ENCODE peak calls at places on chromosomes 4 and X, in five cellular contexts. C is neuronal stem cell, N is left ventricle myocardium inferior, B is heart right ventricle, R is heart left ventricle. U is an unnamed sample.

GRCh38 chr4:704198-704891 is 1.3 kb upstream of the PCGF3 start:
- DNase-seq in C (no peak), N (no peak), B (no peak), R (no peak), U (no peak)

GRCh38 chrX:20519077-20519617 is 252.4 kb upstream of the RPS6KA3 start:
- DNase-seq in C (no peak), N (no peak), B (no peak), R (no peak), U (no peak)

GRCh38 chr4:130172156-130172555 is 1076.2 kb downstream of the C4orf33 start:
- DNase-seq in C (no peak), N (no peak), B (no peak), R (no peak), U (no peak)

GRCh38 chr4:55177461-55177860 is 52.1 kb upstream of the KDR start:
- DNase-seq in C (no peak), N (no peak), B (no peak), R (no peak), U (no peak)

GRCh38 chrX:55008571-55009358 is 8.6 kb downstream of the APEX2 start:
- DNase-seq in C (no peak), N (peak; percentile 20), B (no peak), R (no peak), U (no peak)

GRCh38 chr4:11367371-11367770 is 61.3 kb downstream of the HS3ST1 start:
- DNase-seq in C (peak; percentile 27), N (peak; percentile 69), B (peak; percentile 52), R (peak; percentile 70), U (peak; percentile 91)

GRCh38 chrX:23478056-23478455 is 143.4 kb downstream of the PTCHD1 start:
- DNase-seq in C (no peak), N (no peak), B (no peak), R (no peak), U (no peak)

GRCh38 chrX:24838624-24839023 is 144.9 kb downstream of the POLA1 start:
- DNase-seq in C (peak; percentile 12), N (no peak), B (no peak), R (no peak), U (peak; percentile 48)

GRCh38 chrX:45697591-45697990 is 496.9 kb upstream of the DIPK2B start:
- DNase-seq in C (no peak), N (no peak), B (no peak), R (no peak), U (no peak)

GRCh38 chr4:1991596-1992434 is 17.0 kb downstream of the NELFA start:
- DNase-seq in C (no peak), N (no peak), B (no peak), R (no peak), U (no peak)

GRCh38 chr4:168765726-168766125 is 244.3 kb downstream of the CBR4 start:
- DNase-seq in C (no peak), N (peak; percentile 46), B (peak; percentile 31), R (no peak), U (no peak)

GRCh38 chr4:107035711-107036601 is at the start of gene DKK2:
- DNase-seq in C (peak; percentile 32), N (no peak), B (no peak), R (peak; percentile 52), U (peak; percentile 51)

GRCh38 chr4:14667624-14668295 is 334.5 kb upstream of the CPEB2 start:
- DNase-seq in C (no peak), N (no peak), B (no peak), R (no peak), U (no peak)

GRCh38 chr4:20672262-20672661 is 28.0 kb upstream of the PACRGL start:
- DNase-seq in C (no peak), N (no peak), B (no peak), R (no peak), U (no peak)

GRCh38 chr4:124105212-124105611 is 607.3 kb downstream of the ANKRD50 start:
- DNase-seq in C (no peak), N (no peak), B (no peak), R (no peak), U (no peak)

GRCh38 chr4:159290321-159291030 is 187.6 kb downstream of the RAPGEF2 start:
- DNase-seq in C (no peak), N (no peak), B (no peak), R (no peak), U (no peak)

GRCh38 chrX:30620125-30620524 is 33.1 kb upstream of the GK start:
- DNase-seq in C (no peak), N (no peak), B (no peak), R (no peak), U (no peak)

GRCh38 chr4:37685726-37686372 is 327 bp downstream of the RELL1 start:
- DNase-seq in C (no peak), N (peak; percentile 58), B (peak; percentile 69), R (no peak), U (peak; percentile 34)

GRCh38 chrX:40170830-40171512 is 73.2 kb upstream of the BCOR start:
- DNase-seq in C (no peak), N (no peak), B (peak; percentile 24), R (no peak), U (no peak)

GRCh38 chr4:99885063-99885664 is 9.1 kb downstream of the LAMTOR3 start:
- DNase-seq in C (no peak), N (no peak), B (no peak), R (no peak), U (no peak)

GRCh38 chr4:52576326-52576725 is 82.8 kb downstream of the USP46 start:
- DNase-seq in C (no peak), N (no peak), B (no peak), R (no peak), U (no peak)

GRCh38 chr4:150960079-150960478 is 55.0 kb downstream of the LRBA start:
- DNase-seq in C (no peak), N (no peak), B (no peak), R (no peak), U (no peak)

GRCh38 chr4:57405359-57405758 is 295.2 kb upstream of the IGFBP7 start:
- DNase-seq in C (no peak), N (no peak), B (no peak), R (no peak), U (no peak)

GRCh38 chr4:177308125-177308524 is 1.5 kb upstream of the NEIL3 start:
- DNase-seq in C (no peak), N (no peak), B (no peak), R (no peak), U (no peak)

GRCh38 chrX:95076449-95076848 is 1402.4 kb downstream of the FAM133A start:
- DNase-seq in C (peak; percentile 1), N (no peak), B (no peak), R (no peak), U (no peak)

GRCh38 chr4:16764622-16765021 is 133.8 kb downstream of the LDB2 start:
- DNase-seq in C (no peak), N (no peak), B (no peak), R (no peak), U (no peak)

GRCh38 chr4:139839664-139840063 is 174.0 kb downstream of the MGST2 start:
- DNase-seq in C (no peak), N (no peak), B (no peak), R (no peak), U (no peak)

GRCh38 chr4:122539861-122540465 is 80.9 kb downstream of the IL21 start:
- DNase-seq in C (no peak), N (no peak), B (no peak), R (no peak), U (no peak)

GRCh38 chr4:98682719-98683118 is 24.3 kb upstream of the TSPAN5 start:
- DNase-seq in C (no peak), N (no peak), B (no peak), R (no peak), U (no peak)
- H3K4me1 ChIP-seq in C (no peaks in the 10 kb centered on the region), N (peaks cover 7% of the 10 kb centered on the region), B (peaks cover 4% of the 10 kb centered on the region), R (peaks cover 4% of the 10 kb centered on the region), U (no peaks in the 10 kb centered on the region)

GRCh38 chrX:71095033-71095432 is 618 bp upstream of the FOXO4 start:
- DNase-seq in C (no peak), N (no peak), B (no peak), R (no peak), U (no peak)

GRCh38 chrX:71098302-71098701 is 2.7 kb downstream of the FOXO4 start:
- DNase-seq in C (no peak), N (peak; percentile 40), B (peak; percentile 43), R (peak; percentile 57), U (peak; percentile 61)

GRCh38 chrX:71096702-71097032 is 1.0 kb downstream of the FOXO4 start:
- DNase-seq in C (no peak), N (no peak), B (no peak), R (peak; percentile 49), U (no peak)

GRCh38 chrX:71095555-71095970 is at the start of gene FOXO4:
- DNase-seq in C (peak; percentile 76), N (peak; percentile 90), B (peak; percentile 90), R (peak; percentile 94), U (peak; percentile 74)

DNA sequence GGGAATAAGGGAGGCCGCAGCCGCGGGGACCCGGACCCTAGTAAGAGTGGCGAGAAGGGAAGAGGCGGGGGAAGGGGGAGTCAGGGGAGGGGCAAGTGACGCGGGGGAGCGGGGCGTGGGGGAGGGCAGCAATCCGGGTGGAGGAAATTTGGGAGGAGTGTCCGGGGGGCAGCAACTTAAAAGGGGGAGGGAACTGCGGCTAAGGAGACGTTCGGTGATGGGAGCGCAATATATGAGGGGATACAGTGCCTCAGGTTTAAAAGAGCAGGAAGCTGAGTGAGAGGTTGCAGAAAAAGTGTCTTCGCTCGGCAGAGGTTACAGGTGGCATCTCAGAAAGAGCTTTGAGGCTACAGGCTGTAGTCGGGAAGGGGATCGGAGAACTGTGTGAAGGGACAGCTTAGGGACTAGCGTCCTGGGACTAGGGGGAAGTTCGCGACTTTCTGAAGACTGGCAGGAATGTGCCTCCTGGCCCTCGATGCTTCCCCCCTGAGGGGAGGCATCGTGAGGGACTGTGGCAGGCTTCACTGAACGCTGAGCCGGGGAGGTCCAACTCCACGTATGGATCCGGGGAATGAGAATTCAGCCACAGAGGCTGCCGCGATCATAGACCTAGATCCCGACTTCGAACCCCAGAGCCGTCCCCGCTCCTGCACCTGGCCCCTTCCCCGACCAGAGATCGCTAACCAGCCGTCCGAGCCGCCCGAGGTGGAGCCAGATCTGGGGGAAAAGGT is 485 bp downstream of the FOXO4 start:
- DNase-seq in C (no peak), N (no peak), B (no peak), R (no peak), U (peak; percentile 23)
- H3K4me1 ChIP-seq in C (peaks cover 2% of the 10 kb centered on the region), N (peaks cover 13% of the 10 kb centered on the region), B (no peaks in the 10 kb centered on the region), R (peaks cover 11% of the 10 kb centered on the region), U (peaks cover 5% of the 10 kb centered on the region)

DNA sequence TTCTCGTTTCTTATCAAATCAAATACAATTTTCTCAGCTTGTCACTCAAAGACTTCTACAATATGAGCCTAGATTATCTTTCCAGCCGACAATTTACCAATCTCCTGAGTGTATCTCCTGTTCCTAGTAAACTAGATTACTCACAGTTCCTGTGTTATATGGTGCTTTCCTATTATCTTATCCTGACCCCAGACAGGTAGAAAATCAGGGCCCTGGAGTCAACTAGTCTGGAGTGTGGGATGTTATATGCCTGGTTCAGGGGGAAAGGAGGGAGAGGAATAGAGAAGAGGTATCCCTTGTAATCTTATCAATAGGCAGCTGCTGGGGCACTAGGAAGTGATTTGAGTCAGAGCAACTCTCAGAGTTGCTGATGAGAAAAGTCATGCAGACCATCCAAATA is 127.1 kb downstream of the SLC7A11 start:
- DNase-seq in C (no peak), N (no peak), B (no peak), R (no peak), U (no peak)
- H3K4me1 ChIP-seq in C (no peaks in the 10 kb centered on the region), N (peaks cover 7% of the 10 kb centered on the region), B (no peaks in the 10 kb centered on the region), R (no peaks in the 10 kb centered on the region), U (no peaks in the 10 kb centered on the region)

DNA sequence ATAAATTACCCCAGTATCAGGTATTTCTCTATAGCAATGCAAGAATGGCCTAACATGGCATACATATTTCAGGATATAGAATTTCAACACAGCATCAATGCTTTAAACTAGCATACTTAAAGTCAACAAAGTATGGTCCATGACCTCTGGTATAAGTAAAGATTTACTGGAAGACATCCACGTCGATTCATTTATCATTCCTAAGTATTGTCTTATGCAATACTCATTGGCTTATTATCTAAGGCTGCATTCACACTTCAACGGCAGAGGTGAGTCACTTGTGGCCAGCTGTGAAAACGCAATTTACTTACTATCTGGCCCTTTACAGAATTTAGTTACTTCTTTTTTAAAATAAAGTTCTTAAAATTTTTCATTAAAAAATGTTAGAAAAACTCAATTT is 42.6 kb downstream of the ADGRA3 start:
- DNase-seq in C (no peak), N (no peak), B (no peak), R (no peak), U (no peak)
- H3K4me1 ChIP-seq in C (no peaks in the 10 kb centered on the region), N (peaks cover 52% of the 10 kb centered on the region), B (peaks cover 12% of the 10 kb centered on the region), R (peaks cover 16% of the 10 kb centered on the region), U (no peaks in the 10 kb centered on the region)